ENCODE peak calls at places on chromosome 15, in six cellular contexts. D is neuronal stem cell, U is H9, Q is IMR-90, H is mesendoderm, T is H1. M is an unnamed sample.

GRCh38 chr15:77856718-77857346 is 220.7 kb downstream of the TBC1D2B start:
- DNase-seq in D (no peak), U (peak), Q (no peak), H (peak), T (no peak), M (no peak)

GRCh38 chr15:85100186-85100937 is 118.7 kb downstream of the PDE8A start:
- DNase-seq in D (no peak), U (no peak), Q (peak), H (no peak), T (no peak), M (peak)

GRCh38 chr15:31456329-31457060 is 129.9 kb downstream of the KLF13 start:
- DNase-seq in D (no peak), U (peak), Q (no peak), H (no peak), T (no peak), M (no peak)

GRCh38 chr15:71559098-71559497 is 251.3 kb upstream of the NR2E3 start:
- DNase-seq in D (no peak), U (no peak), Q (peak), H (no peak), T (no peak), M (peak)

GRCh38 chr15:39581501-39582285 is 814 bp downstream of the THBS1 start:
- DNase-seq in D (no peak), U (peak), Q (peak), H (peak), T (no peak), M (peak)

GRCh38 chr15:81427176-81427575 is 53.2 kb upstream of the TMC3 start:
- DNase-seq in D (no peak), U (no peak), Q (no peak), H (no peak), T (no peak), M (no peak)

GRCh38 chr15:58606577-58607080 is 142.9 kb downstream of the ADAM10 start:
- DNase-seq in D (no peak), U (no peak), Q (no peak), H (peak), T (no peak), M (no peak)

GRCh38 chr15:35142578-35142977 is 57.5 kb upstream of the NANOGP8 start:
- DNase-seq in D (no peak), U (no peak), Q (peak), H (no peak), T (no peak), M (peak)

GRCh38 chr15:45645026-45645980 is 10.5 kb downstream of the SQOR start:
- DNase-seq in D (no peak), U (no peak), Q (peak), H (no peak), T (no peak), M (peak)

GRCh38 chr15:39472661-39473657 is 107.9 kb upstream of the THBS1 start:
- DNase-seq in D (no peak), U (no peak), Q (peak), H (peak), T (no peak), M (peak)

GRCh38 chr15:101526890-101527289 is 37.4 kb upstream of the PCSK6 start:
- DNase-seq in D (no peak), U (no peak), Q (no peak), H (no peak), T (peak), M (no peak)

GRCh38 chr15:31328425-31328998 is 1.9 kb downstream of the KLF13 start:
- DNase-seq in D (no peak), U (no peak), Q (peak), H (no peak), T (no peak), M (peak)

GRCh38 chr15:83733206-83733605 is 79.3 kb downstream of the ADAMTSL3 start:
- DNase-seq in D (no peak), U (no peak), Q (peak), H (peak), T (no peak), M (peak)

GRCh38 chr15:88637841-88638625 is 783 bp upstream of the ISG20 start:
- DNase-seq in D (no peak), U (no peak), Q (no peak), H (peak), T (no peak), M (no peak)

GRCh38 chr15:69668049-69668705 is 215.6 kb downstream of the RPLP1 start:
- DNase-seq in D (no peak), U (no peak), Q (no peak), H (no peak), T (no peak), M (no peak)

GRCh38 chr15:68982976-68983550 is 31.4 kb upstream of the NOX5 start:
- DNase-seq in D (no peak), U (no peak), Q (no peak), H (no peak), T (no peak), M (no peak)

GRCh38 chr15:101490922-101491738 is 1.6 kb upstream of the PCSK6 start:
- DNase-seq in D (no peak), U (no peak), Q (no peak), H (no peak), T (peak), M (no peak)

GRCh38 chr15:97977734-97978133 is 17.2 kb downstream of the ARRDC4 start:
- DNase-seq in D (no peak), U (no peak), Q (no peak), H (peak), T (no peak), M (no peak)

GRCh38 chr15:67176195-67176971 is 78.1 kb downstream of the AAGAB start:
- DNase-seq in D (no peak), U (no peak), Q (no peak), H (peak), T (no peak), M (peak)

GRCh38 chr15:24956131-24956838 is 1.5 kb downstream of the SNRPN start:
- DNase-seq in D (peak), U (peak), Q (peak), H (peak), T (peak), M (peak)

GRCh38 chr15:92929002-92929401 is 28.9 kb downstream of the CHD2 start:
- DNase-seq in D (no peak), U (no peak), Q (no peak), H (no peak), T (no peak), M (no peak)

GRCh38 chr15:25372298-25372697 is 66.5 kb downstream of the UBE3A start:
- DNase-seq in D (no peak), U (no peak), Q (peak), H (no peak), T (no peak), M (peak)

GRCh38 chr15:83372434-83372873 is 74.7 kb upstream of the SH3GL3 start:
- DNase-seq in D (no peak), U (no peak), Q (no peak), H (peak), T (no peak), M (no peak)

GRCh38 chr15:87682527-87682926 is 574.0 kb downstream of the NTRK3 start:
- DNase-seq in D (no peak), U (no peak), Q (no peak), H (no peak), T (no peak), M (no peak)

GRCh38 chr15:64901914-64902313 is 9.8 kb upstream of the ANKDD1A start:
- DNase-seq in D (no peak), U (no peak), Q (no peak), H (no peak), T (no peak), M (no peak)

GRCh38 chr15:40743921-40744809 is 10.9 kb downstream of the RMDN3 start:
- DNase-seq in D (no peak), U (no peak), Q (peak), H (peak), T (no peak), M (peak)

GRCh38 chr15:75455982-75456531 is 4.6 kb upstream of the SIN3A start:
- DNase-seq in D (peak), U (peak), Q (peak), H (peak), T (peak), M (peak)

GRCh38 chr15:70152070-70152480 is 54.4 kb upstream of the TLE3 start:
- DNase-seq in D (no peak), U (no peak), Q (peak), H (peak), T (no peak), M (peak)

GRCh38 chr15:29669823-29670222 is 152.4 kb downstream of the TJP1 start:
- DNase-seq in D (no peak), U (no peak), Q (peak), H (no peak), T (no peak), M (peak)

GRCh38 chr15:92277776-92278175 is 115.9 kb upstream of the ST8SIA2 start:
- DNase-seq in D (no peak), U (peak), Q (no peak), H (peak), T (no peak), M (no peak)

GRCh38 chr15:47466357-47466756 is 250.9 kb upstream of the SEMA6D start:
- DNase-seq in D (no peak), U (no peak), Q (peak), H (no peak), T (no peak), M (peak)

GRCh38 chr15:90286678-90287077 is 21.2 kb downstream of the NGRN start:
- DNase-seq in D (no peak), U (no peak), Q (peak), H (peak), T (no peak), M (peak)

GRCh38 chr15:69081310-69082004 is 67.0 kb downstream of the NOX5 start:
- DNase-seq in D (no peak), U (peak), Q (peak), H (peak), T (no peak), M (peak)

GRCh38 chr15:99076555-99077308 is 28.1 kb upstream of the SYNM start:
- DNase-seq in D (peak), U (peak), Q (peak), H (peak), T (no peak), M (peak)

GRCh38 chr15:88911766-88912118 is 1.4 kb downstream of the MFGE8 start:
- DNase-seq in D (no peak), U (peak), Q (peak), H (peak), T (no peak), M (peak)

DNA sequence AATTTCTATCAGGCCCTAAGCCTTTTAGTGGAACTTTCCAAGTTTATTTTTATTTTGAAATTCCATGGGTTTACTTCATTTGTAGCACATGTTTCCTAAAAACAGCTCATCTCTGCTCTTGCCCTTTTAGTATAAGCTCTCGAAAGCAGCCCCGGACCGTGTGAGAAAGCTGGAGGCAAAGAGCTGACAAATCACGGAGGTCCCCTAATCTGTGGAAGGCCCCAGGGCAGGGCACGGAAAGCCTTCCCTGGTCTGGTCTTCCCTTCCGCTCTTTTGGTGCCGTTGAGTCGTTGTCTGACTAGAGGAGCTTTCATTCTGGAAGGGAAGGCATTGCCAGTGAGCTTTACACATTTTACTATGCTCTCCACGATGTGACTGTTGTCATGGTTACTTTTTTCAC is 71.8 kb downstream of the CYP19A1 start:
- DNase-seq in D (no peak), U (no peak), Q (no peak), H (peak), T (no peak), M (no peak)
- H2BK15ac ChIP-seq in D (no peak), U (no peak), Q (no peak), H (no peak), T (no peak), M (no peak)

DNA sequence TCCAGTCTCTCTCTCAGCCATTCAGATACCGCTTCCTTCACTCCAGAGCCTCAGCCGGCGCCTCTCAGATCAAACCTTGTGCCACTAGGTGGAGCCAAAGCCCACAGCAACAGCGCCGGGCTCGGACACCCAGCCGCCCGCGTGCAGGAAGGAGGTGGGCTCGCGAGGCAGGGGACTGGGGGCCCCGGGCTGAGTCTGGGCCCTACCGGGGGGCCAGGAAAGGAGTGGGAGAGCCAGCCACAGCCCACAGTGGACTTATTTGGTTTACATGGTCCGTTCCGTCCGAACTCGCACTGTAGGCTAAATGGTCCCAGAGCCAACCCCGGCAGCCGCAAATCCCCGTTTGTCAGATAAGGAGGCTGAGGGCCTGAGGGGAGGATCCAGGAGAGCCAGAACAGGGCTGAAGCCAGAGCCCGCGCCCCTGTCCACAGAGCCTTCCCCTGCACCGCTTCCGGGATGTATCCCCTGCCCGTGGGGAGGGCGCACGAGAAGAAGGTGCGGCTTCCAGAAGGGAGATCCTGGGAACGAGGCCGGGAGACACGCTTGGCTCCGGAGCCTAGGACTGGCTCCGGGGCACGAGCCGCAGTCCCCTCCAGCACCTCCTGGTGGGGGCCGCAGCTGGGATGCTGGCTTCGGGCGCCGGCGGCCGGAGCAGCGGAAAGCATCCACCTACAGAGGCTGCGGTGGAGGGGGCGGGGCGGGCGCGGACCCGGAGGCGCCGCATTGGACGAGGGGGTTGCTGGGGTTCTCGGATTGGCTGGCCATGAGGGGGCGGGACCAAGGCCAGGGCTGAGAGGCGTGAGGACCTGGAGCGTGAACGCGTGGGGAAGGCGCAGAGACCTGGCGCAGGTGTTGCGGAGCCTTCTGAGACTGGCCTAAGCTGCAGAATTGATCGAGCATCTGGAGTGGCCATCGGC is 6.5 kb upstream of the CYP11A1 start:
- DNase-seq in D (peak), U (peak), Q (peak), H (peak), T (peak), M (peak)
- H2BK15ac ChIP-seq in D (peak), U (no peak), Q (no peak), H (no peak), T (peak), M (no peak)

GRCh38 chr15:57481038-57481705 is 104.9 kb downstream of the CGNL1 start:
- DNase-seq in D (no peak), U (no peak), Q (no peak), H (no peak), T (no peak), M (no peak)

GRCh38 chr15:57479005-57479404 is 102.7 kb downstream of the CGNL1 start:
- DNase-seq in D (no peak), U (no peak), Q (no peak), H (no peak), T (no peak), M (no peak)

GRCh38 chr15:57472861-57473260 is 96.6 kb downstream of the CGNL1 start:
- DNase-seq in D (no peak), U (no peak), Q (peak), H (no peak), T (no peak), M (no peak)

GRCh38 chr15:57477736-57478522 is 101.6 kb downstream of the CGNL1 start:
- DNase-seq in D (no peak), U (peak), Q (no peak), H (peak), T (no peak), M (no peak)

DNA sequence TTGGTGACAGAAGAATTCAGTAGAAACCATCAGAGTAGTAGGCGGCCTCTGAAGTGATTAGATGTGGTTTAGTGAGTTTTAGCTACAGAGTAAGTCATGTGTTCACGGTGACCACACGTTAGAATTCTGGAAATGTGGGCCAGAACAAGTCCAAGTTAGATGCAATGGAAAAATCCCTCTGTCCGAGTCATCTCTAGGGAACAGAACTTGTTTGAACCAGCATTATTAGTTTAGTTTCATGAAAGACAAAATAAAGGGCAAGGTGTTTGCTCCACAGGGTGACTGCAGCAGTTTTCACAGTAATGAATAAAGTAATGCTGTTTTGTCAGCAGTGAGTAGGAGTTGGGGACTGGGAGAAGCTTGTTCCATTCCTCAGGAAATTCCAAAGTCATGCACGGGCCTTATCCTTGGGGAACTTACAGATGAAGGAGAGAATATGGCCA is 100.2 kb downstream of the CGNL1 start:
- DNase-seq in D (no peak), U (no peak), Q (peak), H (no peak), T (no peak), M (peak)
- H2BK15ac ChIP-seq in D (no peak), U (no peak), Q (no peak), H (no peak), T (no peak), M (no peak)

GRCh38 chr15:72890043-72890442 is 106.5 kb upstream of the ADPGK start:
- DNase-seq in D (no peak), U (no peak), Q (no peak), H (peak), T (no peak), M (no peak)

GRCh38 chr15:72889545-72889944 is 106.0 kb upstream of the ADPGK start:
- DNase-seq in D (no peak), U (no peak), Q (no peak), H (no peak), T (no peak), M (no peak)

GRCh38 chr15:72892986-72893385 is 109.4 kb upstream of the ADPGK start:
- DNase-seq in D (no peak), U (no peak), Q (no peak), H (no peak), T (no peak), M (no peak)

DNA sequence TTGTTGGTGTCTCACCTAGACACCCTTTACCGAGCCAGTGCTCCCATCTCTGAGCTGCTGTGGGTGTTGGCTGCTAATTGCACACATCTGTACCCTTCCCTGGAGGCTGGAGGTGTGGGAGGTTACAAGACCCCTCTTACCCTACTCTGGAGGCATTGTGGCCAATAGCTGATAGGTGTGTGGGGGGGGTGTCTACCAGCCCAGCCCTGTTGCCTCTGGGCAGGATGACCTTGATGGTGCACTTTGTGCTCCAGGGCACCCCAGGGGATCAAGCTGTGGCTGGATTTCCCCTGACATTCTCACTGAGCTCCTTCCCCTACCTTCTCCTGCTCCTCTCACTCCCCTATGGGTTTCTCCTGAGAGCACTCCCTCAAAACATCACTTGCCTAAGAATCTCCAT is 104.7 kb upstream of the ADPGK start:
- DNase-seq in D (no peak), U (no peak), Q (no peak), H (no peak), T (no peak), M (no peak)
- H2BK15ac ChIP-seq in D (no peak), U (no peak), Q (no peak), H (no peak), T (no peak), M (no peak)